ENCODE peak calls at places on chromosome 5, in eight cellular contexts. U is activated T-cell treated with anti-CD3 and anti-CD28 coated beads, Interleukin-2, amount 50 U/mL, for 4 hours; N is CD4-positive, alpha-beta memory T cell; C is ovary; L is T-helper 17 cell; Z is COR-L47; W is hypothalamus; Q is SW 1271. I is an unnamed sample.

GRCh38 chr5:132388244-132389050 is 18.9 kb downstream of the SLC22A5 start:
- DNase-seq in U (no peak), N (no peak), C (peak), L (no peak), Z (no peak), W (no peak), Q (peak), I (no peak)

GRCh38 chr5:81428446-81428845 is 34.5 kb upstream of the ACOT12 start:
- DNase-seq in U (no peak), N (no peak), C (no peak), L (no peak), Z (no peak), W (no peak), Q (no peak), I (no peak)

GRCh38 chr5:124524552-124525232 is 221.7 kb downstream of the ZNF608 start:
- DNase-seq in U (no peak), N (no peak), C (no peak), L (no peak), Z (no peak), W (no peak), Q (no peak), I (no peak)

GRCh38 chr5:67234671-67235176 is 38.1 kb upstream of the CD180 start:
- DNase-seq in U (no peak), N (no peak), C (peak), L (no peak), Z (peak), W (no peak), Q (no peak), I (peak)

GRCh38 chr5:14413331-14413750 is 168.3 kb upstream of the OTULINL start:
- DNase-seq in U (peak), N (peak), C (no peak), L (peak), Z (no peak), W (no peak), Q (no peak), I (peak)

GRCh38 chr5:88954511-88954910 is 71.5 kb upstream of the MEF2C start:
- DNase-seq in U (no peak), N (no peak), C (no peak), L (no peak), Z (no peak), W (no peak), Q (no peak), I (no peak)

GRCh38 chr5:6043491-6044310 is 334.6 kb downstream of the MED10 start:
- DNase-seq in U (no peak), N (no peak), C (no peak), L (no peak), Z (no peak), W (no peak), Q (no peak), I (no peak)

GRCh38 chr5:134250949-134251348 is 25.1 kb upstream of the PPP2CA start:
- DNase-seq in U (no peak), N (no peak), C (no peak), L (no peak), Z (no peak), W (no peak), Q (no peak), I (no peak)

GRCh38 chr5:139975306-139975705 is 67.8 kb downstream of the NRG2 start:
- DNase-seq in U (no peak), N (no peak), C (no peak), L (no peak), Z (no peak), W (no peak), Q (no peak), I (no peak)

GRCh38 chr5:139855946-139856540 is 60.4 kb downstream of the PSD2 start:
- DNase-seq in U (no peak), N (no peak), C (no peak), L (no peak), Z (no peak), W (no peak), Q (no peak), I (no peak)

GRCh38 chr5:144219869-144220268 is 49.2 kb downstream of the KCTD16 start:
- DNase-seq in U (no peak), N (no peak), C (no peak), L (no peak), Z (no peak), W (no peak), Q (no peak), I (no peak)

GRCh38 chr5:173672891-173673290 is 56.4 kb upstream of the BOD1 start:
- DNase-seq in U (no peak), N (no peak), C (no peak), L (no peak), Z (no peak), W (no peak), Q (no peak), I (no peak)

GRCh38 chr5:159567461-159567860 is 237.2 kb upstream of the IL12B start:
- DNase-seq in U (no peak), N (no peak), C (no peak), L (no peak), Z (no peak), W (no peak), Q (no peak), I (peak)

GRCh38 chr5:41510176-41510831 is at the start of gene PLCXD3:
- DNase-seq in U (no peak), N (no peak), C (peak), L (no peak), Z (peak), W (peak), Q (no peak), I (no peak)

GRCh38 chr5:110653231-110653970 is 73.1 kb downstream of the TMEM232 start:
- DNase-seq in U (no peak), N (no peak), C (no peak), L (no peak), Z (no peak), W (no peak), Q (no peak), I (no peak)

GRCh38 chr5:11072556-11072955 is 311.5 kb upstream of the DAP start:
- DNase-seq in U (no peak), N (no peak), C (no peak), L (no peak), Z (no peak), W (peak), Q (no peak), I (no peak)

GRCh38 chr5:171989276-171989675 is 17.2 kb downstream of the FBXW11 start:
- DNase-seq in U (no peak), N (no peak), C (no peak), L (no peak), Z (no peak), W (no peak), Q (no peak), I (no peak)

GRCh38 chr5:64497390-64497789 is 8.4 kb upstream of the RGS7BP start:
- DNase-seq in U (no peak), N (no peak), C (no peak), L (no peak), Z (no peak), W (no peak), Q (peak), I (no peak)

GRCh38 chr5:67732921-67733320 is 482.6 kb upstream of the PIK3R1 start:
- DNase-seq in U (no peak), N (no peak), C (no peak), L (no peak), Z (no peak), W (no peak), Q (no peak), I (no peak)

I was measured in skeletal muscle cell.